ENCODE peak calls at places on chromosome 6, in six cellular contexts. B is fibroblast of gingiva; H is osteocyte; Y is cardiac muscle cell; Q is DMS 273 treated with DMSO at 0.1 percent for 48 hours; O is stimulated activated naive CD8-positive, alpha-beta T cell treated with anti-CD3 and anti-CD28 coated beads, Interleukin-15, amount 100 ng/mL, for 72 hours. L is an unnamed sample.

GRCh38 chr6:30357678-30358339 is 12.9 kb downstream of the RPP21 start:
- DNase-seq in B (peak), H (no peak), Y (peak), Q (peak), O (peak), L (peak)

GRCh38 chr6:158737710-158738615 is 81.2 kb downstream of the EZR start:
- DNase-seq in B (no peak), H (no peak), Y (peak), Q (no peak), O (no peak), L (no peak)

GRCh38 chr6:39421383-39422225 is 99.1 kb upstream of the KCNK16 start:
- DNase-seq in B (peak), H (peak), Y (peak), Q (no peak), O (no peak), L (no peak)

GRCh38 chr6:15061176-15061575 is 184.7 kb upstream of the JARID2 start:
- DNase-seq in B (no peak), H (no peak), Y (no peak), Q (no peak), O (no peak), L (no peak)

GRCh38 chr6:28811873-28812272 is 111.9 kb downstream of the TRIM27 start:
- DNase-seq in B (no peak), H (no peak), Y (no peak), Q (no peak), O (no peak), L (no peak)

GRCh38 chr6:151413372-151414145 is 22.2 kb upstream of the ZBTB2 start:
- DNase-seq in B (no peak), H (no peak), Y (no peak), Q (no peak), O (peak), L (no peak)

GRCh38 chr6:133333852-133334251 is 92.7 kb downstream of the EYA4 start:
- DNase-seq in B (no peak), H (no peak), Y (no peak), Q (no peak), O (no peak), L (no peak)

GRCh38 chr6:19836799-19837510 is at the start of gene ID4:
- DNase-seq in B (peak), H (peak), Y (peak), Q (peak), O (no peak), L (no peak)

GRCh38 chr6:34561227-34561530 is 5.0 kb upstream of the SPDEF start:
- DNase-seq in B (no peak), H (no peak), Y (no peak), Q (no peak), O (no peak), L (no peak)

GRCh38 chr6:120272038-120272437 is 922.5 kb upstream of the MAN1A1 start:
- DNase-seq in B (no peak), H (no peak), Y (no peak), Q (no peak), O (no peak), L (no peak)

GRCh38 chr6:17851001-17851719 is 136.3 kb downstream of the KIF13A start:
- DNase-seq in B (peak), H (no peak), Y (peak), Q (no peak), O (no peak), L (no peak)

GRCh38 chr6:148854086-148854485 is 107.3 kb downstream of the UST start:
- DNase-seq in B (no peak), H (no peak), Y (peak), Q (no peak), O (no peak), L (no peak)

GRCh38 chr6:157655139-157655538 is 167.9 kb upstream of the SNX9 start:
- DNase-seq in B (no peak), H (no peak), Y (no peak), Q (no peak), O (no peak), L (no peak)

GRCh38 chr6:3455490-3456394 is 1.1 kb downstream of the SLC22A23 start:
- DNase-seq in B (peak), H (no peak), Y (no peak), Q (no peak), O (peak), L (peak)

GRCh38 chr6:169160091-169160854 is 93.4 kb downstream of the THBS2 start:
- DNase-seq in B (no peak), H (no peak), Y (no peak), Q (no peak), O (no peak), L (peak)

GRCh38 chr6:26128013-26128771 is 41.0 kb downstream of the HFE start:
- DNase-seq in B (no peak), H (no peak), Y (no peak), Q (no peak), O (no peak), L (no peak)

GRCh38 chr6:118722820-118723526 is 71.6 kb upstream of the CEP85L start:
- DNase-seq in B (no peak), H (no peak), Y (no peak), Q (no peak), O (no peak), L (no peak)

GRCh38 chr6:113934101-113934500 is 36.8 kb downstream of the HDAC2 start:
- DNase-seq in B (no peak), H (no peak), Y (no peak), Q (no peak), O (no peak), L (no peak)

GRCh38 chr6:27605401-27606342 is 132.8 kb upstream of the ZNF184 start:
- DNase-seq in B (peak), H (no peak), Y (peak), Q (peak), O (no peak), L (no peak)

GRCh38 chr6:155313602-155314091 is 637 bp downstream of the TFB1M start:
- DNase-seq in B (no peak), H (no peak), Y (no peak), Q (no peak), O (no peak), L (no peak)

L was measured in GM13977.